ENCODE peak calls at places on chromosomes 16 and 17, in ten cellular contexts. W is NCI-H1105 treated with DMSO at 0.1 percent for 48 hours, C is B cell, G is posterior cingulate gyrus, I is Caco-2, F is left cardiac atrium, L is adipocyte, B is astrocyte of the spinal cord, A is HTR-8/SVneo, X is amniotic stem cell. E is an unnamed sample.

GRCh38 chr16:47565454-47565853 is 104.3 kb downstream of the PHKB start:
- DNase-seq in G (peak), L (no peak), W (no peak), B (peak), X (no peak), C (no peak), I (no peak), F (peak), A (peak), E (no peak)

GRCh38 chr17:29731589-29731929 is 108.8 kb upstream of the CORO6 start:
- DNase-seq in F (no peak), I (no peak), B (no peak), X (no peak), W (no peak), G (no peak), A (no peak), C (no peak), L (no peak), E (no peak)

GRCh38 chr17:75205793-75206163 is 299 bp downstream of the NUP85 start:
- DNase-seq in G (no peak), C (no peak), F (no peak), B (no peak), A (no peak), X (no peak), L (peak), I (no peak), W (no peak), E (no peak)

GRCh38 chr17:7191571-7192270 is 12.6 kb upstream of the ASGR1 start:
- DNase-seq in W (no peak), X (peak), I (peak), F (no peak), C (no peak), B (no peak), L (peak), G (peak), A (peak), E (peak)

GRCh38 chr16:27408602-27409031 is 6.6 kb downstream of the IL21R start:
- DNase-seq in G (no peak), L (no peak), I (no peak), F (no peak), W (peak), A (no peak), X (no peak), B (no peak), C (peak), E (no peak)

GRCh38 chr16:69166946-69167930 is 19.7 kb upstream of the SNTB2 start:
- DNase-seq in W (no peak), B (peak), L (no peak), F (no peak), A (no peak), I (no peak), C (no peak), X (no peak), G (no peak), E (no peak)

GRCh38 chr17:7836596-7837374 is 2.8 kb downstream of the KDM6B start:
- DNase-seq in A (peak), X (peak), W (peak), L (peak), G (peak), I (peak), F (peak), B (peak), C (peak), E (peak)

GRCh38 chr17:72110231-72110952 is 10.4 kb upstream of the SOX9 start:
- DNase-seq in A (no peak), C (no peak), X (no peak), L (no peak), F (no peak), G (peak), B (no peak), W (no peak), I (no peak), E (no peak)

GRCh38 chr16:85431431-85432124 is 181.5 kb upstream of the GSE1 start:
- DNase-seq in F (peak), C (no peak), A (no peak), W (peak), B (no peak), X (no peak), I (peak), G (no peak), L (no peak), E (no peak)

GRCh38 chr17:78376161-78376560 is 2.3 kb upstream of the PGS1 start:
- DNase-seq in X (no peak), L (no peak), A (no peak), B (no peak), F (no peak), G (no peak), C (no peak), I (no peak), W (no peak), E (no peak)

GRCh38 chr17:68011199-68011665 is 15.0 kb upstream of the C17orf58 start:
- DNase-seq in B (no peak), G (peak), W (no peak), C (peak), A (no peak), X (no peak), I (no peak), L (peak), F (peak), E (no peak)

GRCh38 chr17:4719684-4720221 is 9.3 kb downstream of the ARRB2 start:
- DNase-seq in G (peak), I (no peak), X (no peak), B (no peak), W (no peak), C (no peak), L (no peak), A (no peak), F (peak), E (no peak)

GRCh38 chr16:1903220-1903574 is 15.0 kb downstream of the HS3ST6 start:
- DNase-seq in A (no peak), G (no peak), L (no peak), B (no peak), C (no peak), F (no peak), W (no peak), X (no peak), I (no peak), E (no peak)

GRCh38 chr16:65832679-65833078 is 533.8 kb upstream of the CDH5 start:
- DNase-seq in F (no peak), C (no peak), L (no peak), A (no peak), W (no peak), G (no peak), X (no peak), I (no peak), B (no peak), E (no peak)

GRCh38 chr16:80604600-80605355 is 64.0 kb downstream of the DYNLRB2 start:
- DNase-seq in G (no peak), B (no peak), F (no peak), I (no peak), W (no peak), X (no peak), C (no peak), L (no peak), A (no peak), E (no peak)

GRCh38 chr17:75763269-75763607 is 1.8 kb downstream of the GALK1 start:
- DNase-seq in L (no peak), F (no peak), W (no peak), G (no peak), C (no peak), X (no peak), I (no peak), B (no peak), A (no peak), E (no peak)

GRCh38 chr16:65658339-65659275 is 536.7 kb upstream of the CDH11 start:
- DNase-seq in B (peak), C (no peak), I (no peak), G (peak), X (peak), L (peak), F (peak), W (peak), A (no peak), E (no peak)

GRCh38 chr17:10772425-10773380 is 31.2 kb downstream of the TMEM238L start:
- DNase-seq in W (no peak), I (no peak), C (no peak), F (no peak), X (no peak), B (no peak), G (no peak), A (no peak), L (no peak), E (no peak)

GRCh38 chr16:3058173-3059030 is 7.0 kb upstream of the IL32 start:
- DNase-seq in L (peak), B (peak), G (peak), F (peak), X (no peak), A (peak), I (no peak), C (no peak), W (peak), E (peak)